ENCODE peak calls at places on chromosomes 2 and 18, in eight cellular contexts. B is PC-3, D is neural progenitor cell, W is GM23248, C is hepatocyte, R is GM23338, X is HCT116, A is SK-N-SH. Q is an unnamed sample. For H3K4me1, the result is how much of the 10 kb centered on the place peaks cover.

GRCh38 chr2:113284481-113284880 is 5.8 kb upstream of the PAX8 start:
- DNase-seq in X (no peak), D (no peak), B (no peak), R (no peak), A (no peak), C (no peak), W (peak), Q (no peak)

GRCh38 chr2:65061910-65062339 is 5.7 kb downstream of the CEP68 start:
- DNase-seq in X (no peak), W (no peak), D (no peak), B (no peak), C (no peak), A (no peak), R (no peak), Q (no peak)

GRCh38 chr18:3623769-3624545 is 174.0 kb downstream of the TGIF1 start:
- DNase-seq in D (peak), A (peak), W (peak), R (peak), C (peak), B (peak), X (peak), Q (no peak)

GRCh38 chr2:209523778-209524362 is 100.0 kb downstream of the MAP2 start:
- DNase-seq in R (no peak), A (no peak), X (no peak), C (no peak), W (no peak), D (no peak), B (peak), Q (no peak)

GRCh38 chr2:85754313-85755095 is 713 bp downstream of the ATOH8 start:
- DNase-seq in D (peak), R (peak), X (no peak), W (peak), B (no peak), A (peak), C (peak), Q (no peak)

GRCh38 chr2:129300456-129300855 is 679.0 kb upstream of the RAB6C start:
- DNase-seq in B (no peak), D (no peak), A (no peak), W (no peak), C (no peak), R (no peak), X (no peak), Q (no peak)

GRCh38 chr18:61870151-61870550 is 22.7 kb downstream of the RNF152 start:
- DNase-seq in R (no peak), W (peak), D (no peak), A (peak), X (no peak), B (no peak), C (peak), Q (no peak)

GRCh38 chr2:207748993-207749392 is 20.7 kb downstream of the FZD5 start:
- DNase-seq in R (no peak), C (no peak), X (no peak), B (no peak), A (no peak), D (no peak), W (no peak), Q (no peak)

GRCh38 chr2:43136862-43137261 is 89.5 kb downstream of the ZFP36L2 start:
- DNase-seq in C (peak), B (no peak), W (no peak), X (no peak), A (peak), D (no peak), R (no peak), Q (peak)

GRCh38 chr2:67268806-67269205 is 128.3 kb upstream of the ETAA1 start:
- DNase-seq in A (no peak), C (no peak), D (no peak), X (no peak), W (peak), R (no peak), B (peak), Q (no peak)

GRCh38 chr2:206173147-206173546 is 13.5 kb downstream of the EEF1B2 start:
- DNase-seq in D (no peak), R (no peak), W (no peak), B (no peak), A (no peak), C (no peak), X (no peak), Q (no peak)

GRCh38 chr2:73772819-73773218 is 7.1 kb downstream of the DUSP11 start:
- DNase-seq in R (no peak), C (no peak), W (no peak), D (no peak), B (no peak), X (no peak), A (no peak), Q (no peak)

GRCh38 chr2:157751462-157752058 is 122.9 kb upstream of the ACVR1C start:
- DNase-seq in W (peak), X (no peak), B (peak), R (peak), C (no peak), D (peak), A (no peak), Q (peak)

GRCh38 chr2:25980076-25980887 is 2.0 kb downstream of the KIF3C start:
- DNase-seq in W (no peak), R (no peak), D (no peak), X (no peak), B (no peak), A (no peak), C (no peak), Q (no peak)

GRCh38 chr2:69950241-69950640 is 11.2 kb downstream of the ASPRV1 start:
- DNase-seq in D (no peak), W (no peak), A (no peak), R (no peak), X (no peak), B (no peak), C (no peak), Q (no peak)

GRCh38 chr2:170226216-170226615 is 48.3 kb downstream of the MYO3B start:
- DNase-seq in W (no peak), D (no peak), B (no peak), C (no peak), X (no peak), A (no peak), R (no peak), Q (no peak)

GRCh38 chr2:157769866-157770265 is 106.3 kb downstream of the ACVR1 start:
- DNase-seq in D (no peak), A (no peak), X (no peak), B (no peak), R (no peak), W (peak), C (no peak), Q (no peak)

GRCh38 chr18:9067823-9068222 is 34.7 kb upstream of the NDUFV2 start:
- DNase-seq in B (peak), C (no peak), W (no peak), X (no peak), R (no peak), A (no peak), D (no peak), Q (no peak)

GRCh38 chr2:143824796-143825195 is 695.1 kb downstream of the ZEB2 start:
- DNase-seq in B (no peak), X (no peak), A (no peak), W (no peak), D (no peak), C (no peak), R (no peak), Q (no peak)

GRCh38 chr18:371616-371998 is 103.8 kb upstream of the THOC1 start:
- DNase-seq in B (no peak), W (no peak), D (no peak), A (peak), X (no peak), C (no peak), R (no peak), Q (no peak)

GRCh38 chr2:200042944-200043343 is 87.6 kb downstream of the MAIP1 start:
- DNase-seq in W (peak), A (no peak), B (peak), C (no peak), X (no peak), D (no peak), R (no peak), Q (no peak)

GRCh38 chr2:27042159-27042661 is 9.3 kb upstream of the AGBL5 start:
- DNase-seq in W (peak), R (no peak), B (no peak), X (no peak), D (no peak), C (no peak), A (no peak), Q (peak)

GRCh38 chr2:219434468-219434717 is 250 bp upstream of the SPEG start:
- DNase-seq in R (no peak), D (no peak), A (no peak), X (no peak), W (no peak), B (no peak), C (no peak), Q (no peak)

GRCh38 chr2:226796840-226797288 is 2.8 kb downstream of the IRS1 start:
- DNase-seq in B (peak), W (peak), A (peak), C (peak), D (no peak), X (no peak), R (no peak), Q (peak)

GRCh38 chr2:101958071-101958470 is 33.7 kb upstream of the IL1R2 start:
- DNase-seq in A (no peak), D (no peak), W (peak), X (no peak), R (no peak), B (peak), C (no peak), Q (no peak)

GRCh38 chr2:15795426-15795825 is 144.9 kb upstream of the MYCN start:
- DNase-seq in W (no peak), X (no peak), A (peak), B (no peak), D (no peak), R (no peak), C (peak), Q (no peak)

GRCh38 chr18:48183613-48184012 is 225.6 kb downstream of the ZBTB7C start:
- DNase-seq in R (no peak), X (no peak), A (no peak), W (peak), D (no peak), B (no peak), C (no peak), Q (no peak)

GRCh38 chr18:62999392-62999791 is 284.1 kb downstream of the PHLPP1 start:
- DNase-seq in C (no peak), D (no peak), B (peak), R (no peak), A (no peak), W (peak), X (no peak), Q (no peak)

GRCh38 chr2:42096869-42097591 is 49.2 kb downstream of the PKDCC start:
- DNase-seq in A (peak), R (no peak), W (no peak), B (no peak), X (no peak), D (no peak), C (no peak), Q (no peak)

GRCh38 chr2:196991061-196991460 is 64.6 kb upstream of the PGAP1 start:
- DNase-seq in X (no peak), A (no peak), R (no peak), C (no peak), D (peak), W (no peak), B (no peak), Q (no peak)

GRCh38 chr2:144310889-144311608 is 208.9 kb downstream of the ZEB2 start:
- DNase-seq in W (no peak), B (no peak), D (no peak), R (no peak), C (no peak), X (no peak), A (no peak), Q (no peak)

GRCh38 chr2:47644351-47644750 is 138.6 kb upstream of the MSH6 start:
- DNase-seq in C (no peak), A (no peak), D (no peak), W (no peak), R (no peak), B (no peak), X (no peak), Q (no peak)

GRCh38 chr2:112777036-112777435 is 7.3 kb downstream of the IL1A start:
- DNase-seq in X (no peak), B (no peak), C (no peak), A (no peak), D (no peak), R (no peak), W (no peak), Q (no peak)

DNA sequence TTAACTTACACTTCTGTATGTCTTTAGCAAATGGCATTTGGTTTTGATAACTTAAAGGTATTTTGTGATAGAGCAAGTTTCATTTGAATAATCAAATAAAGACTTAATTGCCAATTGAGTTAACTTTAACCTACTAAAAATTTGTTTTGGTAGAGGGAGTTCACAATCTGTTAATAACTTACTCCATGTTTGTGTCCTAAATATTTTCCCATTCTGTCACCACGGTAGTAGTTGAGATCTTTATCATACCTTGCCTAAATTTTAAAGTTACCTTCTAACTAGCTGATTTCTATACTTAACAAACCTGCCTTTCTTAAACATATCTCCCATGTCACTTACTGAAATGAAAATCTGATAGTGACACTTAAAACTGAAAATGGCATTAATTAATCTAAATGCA is 127.1 kb downstream of the TMEFF2 start:
- DNase-seq in D (no peak), W (no peak), R (no peak), B (no peak), C (no peak), X (no peak), A (no peak), Q (no peak)
- TF ChIP-seq EZH2phosphoT487 in D (no peak), W (no peak), R (no peak), B (no peak), C (no peak), X (no peak), A (no peak), Q (no peak)

DNA sequence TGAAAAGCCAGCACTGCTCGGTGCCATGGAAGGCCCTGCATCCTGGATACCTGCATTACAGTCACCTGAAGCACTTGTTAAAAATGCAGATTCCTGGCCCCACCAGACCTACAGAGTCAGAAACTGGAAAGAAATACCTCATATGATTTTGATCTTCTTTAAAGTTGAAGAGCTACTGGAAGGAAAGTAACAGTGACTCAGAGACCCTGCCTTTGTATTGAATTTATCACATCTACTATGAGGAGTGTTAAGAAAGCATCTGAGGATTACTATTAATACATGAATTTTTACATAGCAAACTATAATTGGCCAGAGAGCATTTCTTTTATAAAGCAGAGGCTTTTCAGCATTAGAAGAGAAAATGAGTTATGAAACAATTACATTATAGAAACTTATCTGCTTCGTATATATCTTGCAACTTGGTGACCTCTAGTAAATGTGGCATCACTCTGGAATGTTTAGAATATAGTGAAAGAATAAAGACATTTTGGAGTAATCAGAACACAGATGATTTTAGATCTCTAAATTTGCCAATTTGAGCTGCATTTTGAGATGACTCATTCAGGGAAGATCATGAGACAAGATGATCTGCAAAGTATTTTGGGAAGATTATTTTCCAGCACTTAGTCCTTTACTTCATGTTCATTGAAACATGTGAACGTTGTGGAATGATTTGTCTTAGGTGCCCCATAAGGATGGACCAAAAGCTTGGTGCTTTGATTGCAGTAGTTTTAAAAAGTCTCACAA is 12.2 kb downstream of the PTPRM start:
- DNase-seq in R (no peak), A (no peak), C (no peak), X (no peak), B (no peak), D (no peak), W (peak), Q (no peak)
- H3K4me1 ChIP-seq in R (under half), A (under half), C (under half), X (under half), B (under half), D (under half), W (under half), Q (under half)

DNA sequence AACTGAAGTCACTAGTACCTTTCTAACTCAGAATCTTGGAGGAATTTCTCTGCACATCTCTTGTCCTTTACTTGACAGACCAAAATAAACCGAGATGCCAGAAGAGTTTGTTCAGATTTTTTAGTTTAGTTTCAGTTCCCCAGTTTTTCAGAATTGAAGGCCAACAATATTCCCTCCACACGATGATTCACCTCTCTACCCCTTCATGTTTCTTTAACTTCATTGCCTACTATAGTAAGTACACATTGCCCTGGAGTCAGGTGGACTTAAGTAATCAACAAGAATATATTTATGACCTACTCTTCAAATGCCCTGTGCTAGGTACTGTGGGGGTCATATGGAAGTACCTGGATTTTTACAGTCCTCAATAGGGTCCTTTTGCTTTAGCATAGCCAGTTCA is 79.6 kb upstream of the CTLA4 start:
- DNase-seq in C (peak), D (no peak), B (no peak), R (no peak), A (no peak), X (no peak), W (peak), Q (peak)
- TF ChIP-seq EZH2phosphoT487 in C (no peak), D (no peak), B (no peak), R (no peak), A (no peak), X (no peak), W (no peak), Q (no peak)

DNA sequence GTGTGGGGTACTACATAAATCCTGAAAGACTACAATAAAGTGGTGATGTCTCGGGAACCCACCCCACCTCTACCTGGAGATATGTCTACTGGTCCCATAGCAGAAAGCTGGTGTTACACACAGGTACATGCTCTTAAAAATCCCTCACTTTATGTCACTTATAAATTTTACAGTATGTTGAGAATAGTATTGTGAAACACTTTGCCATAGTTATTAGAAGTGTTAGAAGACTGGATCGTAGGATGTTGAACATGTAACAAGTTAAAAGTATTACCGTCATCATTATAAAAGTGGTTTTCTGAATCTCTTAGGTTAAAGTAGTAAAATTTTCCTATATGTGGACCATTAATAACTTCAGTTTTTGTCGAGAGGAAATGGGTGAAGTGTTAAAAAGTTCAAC is 48.6 kb downstream of the SPOPL start:
- DNase-seq in X (no peak), C (no peak), W (no peak), A (no peak), B (no peak), R (no peak), D (no peak), Q (no peak)
- H3K4me1 ChIP-seq in X (under half), C (under half), W (under half), A (under half), B (under half), R (under half), D (under half), Q (under half)

GRCh38 chr18:72940509-72940908 is 72.7 kb upstream of the NETO1 start:
- DNase-seq in W (no peak), C (no peak), D (no peak), X (no peak), R (no peak), A (no peak), B (no peak), Q (no peak)

GRCh38 chr18:72941001-72941400 is 73.2 kb upstream of the NETO1 start:
- DNase-seq in X (no peak), R (no peak), B (peak), W (no peak), D (no peak), A (no peak), C (no peak), Q (no peak)

GRCh38 chr18:72948439-72948838 is 80.7 kb upstream of the NETO1 start:
- DNase-seq in X (no peak), D (no peak), A (no peak), R (no peak), B (no peak), W (no peak), C (no peak), Q (no peak)

GRCh38 chr18:72942766-72943165 is 75.0 kb upstream of the NETO1 start:
- DNase-seq in C (no peak), R (no peak), X (no peak), W (no peak), D (no peak), B (peak), A (no peak), Q (no peak)
- TF ChIP-seq EZH2phosphoT487 in C (no peak), R (no peak), X (no peak), W (no peak), D (no peak), B (no peak), A (no peak), Q (no peak)

DNA sequence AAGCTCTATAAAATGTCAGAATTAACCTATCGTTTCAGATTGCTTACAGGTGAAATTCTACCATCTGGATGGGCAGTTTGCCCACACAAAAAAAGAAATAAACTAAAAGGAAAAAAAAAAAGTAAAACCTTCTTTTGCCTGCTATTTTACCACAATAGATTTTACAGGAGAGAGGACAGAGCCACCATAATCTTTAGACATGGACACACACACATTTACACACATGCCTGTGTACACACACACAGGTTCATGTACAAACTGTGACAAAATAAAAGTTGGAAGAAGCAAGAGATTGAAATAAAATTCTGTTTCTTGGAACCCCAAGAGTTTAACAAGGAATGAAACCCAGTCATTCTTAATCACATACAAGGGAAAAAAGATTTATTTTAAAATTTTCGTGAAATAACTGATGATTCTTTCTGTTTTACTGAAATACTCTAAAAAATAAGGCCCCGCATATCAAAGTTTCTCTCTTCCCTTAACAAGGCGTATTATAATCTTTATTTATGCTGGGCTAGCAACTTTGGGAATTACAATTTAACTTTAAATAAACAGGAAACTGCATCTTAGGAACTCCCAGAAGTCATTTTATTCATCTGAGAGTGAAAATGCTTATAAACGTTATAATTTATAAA is 166.9 kb downstream of the TCF4 start:
- DNase-seq in W (peak), X (no peak), B (no peak), R (no peak), A (no peak), D (no peak), C (no peak), Q (no peak)
- H3K4me1 ChIP-seq in W (under half), X (under half), B (under half), R (half or more), A (under half), D (half or more), C (under half), Q (half or more)

GRCh38 chr2:120352701-120353590 is 7.0 kb downstream of the INHBB start:
- DNase-seq in C (no peak), D (no peak), X (no peak), A (no peak), B (peak), W (peak), R (no peak), Q (no peak)
- TF ChIP-seq EZH2phosphoT487 in C (no peak), D (no peak), X (no peak), A (no peak), B (no peak), W (no peak), R (no peak), Q (no peak)

GRCh38 chr2:237731663-237732062 is 66.9 kb upstream of the RBM44 start:
- DNase-seq in X (peak), A (peak), W (peak), B (peak), C (peak), R (no peak), D (no peak), Q (no peak)
- H3K4me1 ChIP-seq in X (half or more), A (under half), W (under half), B (under half), C (under half), R (half or more), D (under half), Q (under half)

Q was measured in OCI-LY7.